ENCODE peak calls at places on chromosomes 13 and 19, in seven cellular contexts. Z is GDM1, H is cardiac muscle cell, V is renal cortical epithelial cell, S is A673, N is EH, A is fibroblast of lung. E is an unnamed sample.

GRCh38 chr13:114078501-114079451 is 53.6 kb downstream of the RASA3 start:
- DNase-seq in Z (no peak), H (no peak), V (peak; percentile 30), S (no peak), N (peak; percentile 82), A (peak; percentile 93), E (peak; percentile 51)

GRCh38 chr19:45908956-45909355 is 5.6 kb downstream of the NANOS2 start:
- DNase-seq in Z (no peak), H (no peak), V (no peak), S (no peak), N (peak; percentile 33), A (peak; percentile 35), E (no peak)

GRCh38 chr19:1047696-1048147 is 7.8 kb downstream of the ABCA7 start:
- DNase-seq in Z (no peak), H (no peak), V (no peak), S (no peak), N (no peak), A (no peak), E (no peak)

GRCh38 chr19:54554896-54555295 is 18.7 kb upstream of the LILRA2 start:
- DNase-seq in Z (no peak), H (no peak), V (no peak), S (no peak), N (no peak), A (no peak), E (no peak)

GRCh38 chr13:112947796-112948195 is 21.2 kb upstream of the MCF2L start:
- DNase-seq in Z (no peak), H (no peak), V (no peak), S (no peak), N (no peak), A (no peak), E (no peak)

GRCh38 chr19:17524651-17525050 is 13.2 kb downstream of the PGLS start:
- DNase-seq in Z (no peak), H (no peak), V (no peak), S (no peak), N (no peak), A (no peak), E (no peak)

GRCh38 chr19:39307233-39307821 is 11.1 kb downstream of the IFNL1 start:
- DNase-seq in Z (no peak), H (peak; percentile 91), V (no peak), S (peak; percentile 28), N (peak; percentile 9), A (no peak), E (no peak)

GRCh38 chr13:72458701-72459100 is 268.7 kb downstream of the MZT1 start:
- DNase-seq in Z (no peak), H (peak; percentile 11), V (peak; percentile 96), S (no peak), N (peak; percentile 4), A (peak; percentile 36), E (no peak)

GRCh38 chr19:15280915-15281683 is 48.9 kb upstream of the EPHX3 start:
- DNase-seq in Z (no peak), H (no peak), V (peak; percentile 88), S (peak; percentile 96), N (peak; percentile 90), A (peak; percentile 86), E (peak; percentile 77)

GRCh38 chr19:3712663-3713531 is 4.7 kb downstream of the TJP3 start:
- DNase-seq in Z (no peak), H (no peak), V (no peak), S (no peak), N (no peak), A (no peak), E (no peak)

GRCh38 chr19:44640518-44640917 is 3.2 kb upstream of the PVR start:
- DNase-seq in Z (no peak), H (no peak), V (peak; percentile 57), S (no peak), N (peak; percentile 78), A (peak; percentile 59), E (no peak)

GRCh38 chr13:39516140-39516539 is 86.9 kb downstream of the LHFPL6 start:
- DNase-seq in Z (no peak), H (no peak), V (peak; percentile 84), S (no peak), N (peak; percentile 40), A (peak; percentile 71), E (no peak)

E was measured in GM04504.